ENCODE peak calls at places on chromosomes 1 and 21, in four cellular contexts. One of them, this sample, is unnamed.

GRCh38 chr1:181767001-181767708 is 283.8 kb downstream of the CACNA1E start:
- DNase-seq in RWPE1: no peak
- DNase-seq in cardiac muscle cell: no peak
- DNase-seq in tibial artery: no peak
- DNase-seq in this sample: no peak

GRCh38 chr1:65265296-65266271 is 43.8 kb upstream of the DNAJC6 start:
- DNase-seq in RWPE1: peak
- DNase-seq in cardiac muscle cell: peak
- DNase-seq in tibial artery: peak
- DNase-seq in this sample: no peak

GRCh38 chr21:29546071-29546470 is 247.3 kb downstream of the BACH1 start:
- DNase-seq in RWPE1: no peak
- DNase-seq in cardiac muscle cell: peak
- DNase-seq in tibial artery: no peak
- DNase-seq in this sample: no peak

GRCh38 chr1:41784516-41785279 is 134.0 kb downstream of the HIVEP3 start:
- DNase-seq in RWPE1: no peak
- DNase-seq in cardiac muscle cell: no peak
- DNase-seq in tibial artery: no peak
- DNase-seq in this sample: no peak

GRCh38 chr1:230422221-230422981 is 3.7 kb downstream of the PGBD5 start:
- DNase-seq in RWPE1: no peak
- DNase-seq in cardiac muscle cell: no peak
- DNase-seq in tibial artery: no peak
- DNase-seq in this sample: no peak

GRCh38 chr1:110309139-110309538 is 30.0 kb upstream of the RBM15 start:
- DNase-seq in RWPE1: no peak
- DNase-seq in cardiac muscle cell: peak
- DNase-seq in tibial artery: no peak
- DNase-seq in this sample: no peak

GRCh38 chr21:20301395-20301794 is 696.8 kb upstream of the NCAM2 start:
- DNase-seq in RWPE1: no peak
- DNase-seq in cardiac muscle cell: no peak
- DNase-seq in tibial artery: no peak
- DNase-seq in this sample: no peak

GRCh38 chr1:39130297-39130696 is 74.2 kb upstream of the MACF1 start:
- DNase-seq in RWPE1: no peak
- DNase-seq in cardiac muscle cell: peak
- DNase-seq in tibial artery: no peak
- DNase-seq in this sample: no peak

GRCh38 chr21:42317826-42318746 is 2.9 kb upstream of the TFF3 start:
- DNase-seq in RWPE1: no peak
- DNase-seq in cardiac muscle cell: no peak
- DNase-seq in tibial artery: no peak
- DNase-seq in this sample: peak

GRCh38 chr1:21639594-21640041 is 29.5 kb downstream of the RAP1GAP start:
- DNase-seq in RWPE1: no peak
- DNase-seq in cardiac muscle cell: no peak
- DNase-seq in tibial artery: no peak
- DNase-seq in this sample: no peak

GRCh38 chr1:171140466-171140865 is 44.6 kb upstream of the FMO2 start:
- DNase-seq in RWPE1: no peak
- DNase-seq in cardiac muscle cell: peak
- DNase-seq in tibial artery: no peak
- DNase-seq in this sample: no peak

GRCh38 chr1:44035726-44036408 is 4.6 kb upstream of the SLC6A9 start:
- DNase-seq in RWPE1: no peak
- DNase-seq in cardiac muscle cell: peak
- DNase-seq in tibial artery: peak
- DNase-seq in this sample: no peak

GRCh38 chr1:30785714-30786113 is 28.1 kb upstream of the LAPTM5 start:
- DNase-seq in RWPE1: no peak
- DNase-seq in cardiac muscle cell: no peak
- DNase-seq in tibial artery: no peak
- DNase-seq in this sample: no peak

GRCh38 chr1:30743584-30744059 is 14.0 kb downstream of the LAPTM5 start:
- DNase-seq in RWPE1: peak
- DNase-seq in cardiac muscle cell: no peak
- DNase-seq in tibial artery: no peak
- DNase-seq in this sample: no peak

GRCh38 chr1:91929246-91929645 is 20.0 kb upstream of the BRDT start:
- DNase-seq in RWPE1: no peak
- DNase-seq in cardiac muscle cell: peak
- DNase-seq in tibial artery: no peak
- DNase-seq in this sample: no peak

GRCh38 chr1:204398197-204399125 is 13.2 kb downstream of the PPP1R15B start:
- DNase-seq in RWPE1: peak
- DNase-seq in cardiac muscle cell: peak
- DNase-seq in tibial artery: no peak
- DNase-seq in this sample: no peak

GRCh38 chr1:234408757-234409156 is 35.5 kb downstream of the COA6 start:
- DNase-seq in RWPE1: no peak
- DNase-seq in cardiac muscle cell: no peak
- DNase-seq in tibial artery: no peak
- DNase-seq in this sample: no peak

GRCh38 chr1:46767649-46768282 is 31.1 kb upstream of the CYP4B1 start:
- DNase-seq in RWPE1: no peak
- DNase-seq in cardiac muscle cell: no peak
- DNase-seq in tibial artery: no peak
- DNase-seq in this sample: no peak

GRCh38 chr21:34640858-34641257 is 25.9 kb upstream of the RCAN1 start:
- DNase-seq in RWPE1: peak
- DNase-seq in cardiac muscle cell: peak
- DNase-seq in tibial artery: no peak
- DNase-seq in this sample: no peak

GRCh38 chr1:213641312-213641711 is 346.5 kb upstream of the PROX1 start:
- DNase-seq in RWPE1: no peak
- DNase-seq in cardiac muscle cell: no peak
- DNase-seq in tibial artery: no peak
- DNase-seq in this sample: no peak

GRCh38 chr1:35530168-35530567 is 27.0 kb downstream of the KIAA0319L start:
- DNase-seq in RWPE1: no peak
- DNase-seq in cardiac muscle cell: no peak
- DNase-seq in tibial artery: no peak
- DNase-seq in this sample: no peak

GRCh38 chr1:172380441-172381244 is 39.8 kb upstream of the C1orf105 start:
- DNase-seq in RWPE1: no peak
- DNase-seq in cardiac muscle cell: peak
- DNase-seq in tibial artery: no peak
- DNase-seq in this sample: no peak

GRCh38 chr1:182527680-182528079 is 61.4 kb downstream of the RNASEL start:
- DNase-seq in RWPE1: no peak
- DNase-seq in cardiac muscle cell: no peak
- DNase-seq in tibial artery: no peak
- DNase-seq in this sample: no peak

GRCh38 chr1:54051936-54052469 is 1.0 kb downstream of the TMEM59 start:
- DNase-seq in RWPE1: peak
- DNase-seq in cardiac muscle cell: peak
- DNase-seq in tibial artery: no peak
- DNase-seq in this sample: no peak

GRCh38 chr21:45013271-45013841 is 61.0 kb upstream of the ADARB1 start:
- DNase-seq in RWPE1: no peak
- DNase-seq in cardiac muscle cell: no peak
- DNase-seq in tibial artery: peak
- DNase-seq in this sample: peak

GRCh38 chr21:44653656-44654575 is 543 bp downstream of the KRTAP12-4 start:
- DNase-seq in RWPE1: no peak
- DNase-seq in cardiac muscle cell: no peak
- DNase-seq in tibial artery: no peak
- DNase-seq in this sample: no peak

GRCh38 chr1:116821763-116822162 is 67.5 kb downstream of the CD2 start:
- DNase-seq in RWPE1: no peak
- DNase-seq in cardiac muscle cell: no peak
- DNase-seq in tibial artery: no peak
- DNase-seq in this sample: no peak

GRCh38 chr1:116820362-116820761 is 66.1 kb downstream of the CD2 start:
- DNase-seq in RWPE1: peak
- DNase-seq in cardiac muscle cell: peak
- DNase-seq in tibial artery: no peak
- DNase-seq in this sample: no peak

GRCh38 chr1:116819081-116819480 is 64.9 kb downstream of the CD2 start:
- DNase-seq in RWPE1: no peak
- DNase-seq in cardiac muscle cell: no peak
- DNase-seq in tibial artery: no peak
- DNase-seq in this sample: no peak

GRCh38 chr1:116814935-116815334 is 60.7 kb downstream of the CD2 start:
- DNase-seq in RWPE1: no peak
- DNase-seq in cardiac muscle cell: no peak
- DNase-seq in tibial artery: no peak
- DNase-seq in this sample: no peak

GRCh38 chr1:116817582-116818064 is 63.4 kb downstream of the CD2 start:
- DNase-seq in RWPE1: peak
- DNase-seq in cardiac muscle cell: peak
- DNase-seq in tibial artery: no peak
- DNase-seq in this sample: no peak
- TF ChIP-seq CTCF in RWPE1: peak
- TF ChIP-seq CTCF in cardiac muscle cell: peak
- TF ChIP-seq CTCF in tibial artery: no peak
- TF ChIP-seq CTCF in this sample: peak

DNA sequence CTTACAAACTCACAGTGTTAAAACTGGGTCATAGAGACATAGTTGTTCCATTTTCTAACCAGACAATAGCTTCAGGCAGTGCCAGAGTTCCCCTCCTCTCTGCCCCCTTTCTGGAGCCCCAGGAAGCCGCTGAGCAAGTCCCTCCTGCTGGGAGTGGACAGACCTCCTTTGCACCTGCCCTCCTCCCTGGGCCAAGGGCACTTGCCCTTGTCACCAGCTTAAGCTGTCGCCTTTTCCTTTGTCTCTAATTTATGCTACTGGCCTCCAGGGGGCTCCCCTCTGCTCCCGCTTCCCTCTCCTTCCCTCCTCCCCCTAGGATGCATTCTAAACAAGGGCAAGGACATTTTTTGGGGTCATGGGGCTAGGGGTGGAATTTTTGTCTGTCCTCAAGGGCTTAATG is 182.4 kb downstream of the MIS18A start:
- DNase-seq in RWPE1: no peak
- DNase-seq in cardiac muscle cell: peak
- DNase-seq in tibial artery: no peak
- DNase-seq in this sample: no peak
- TF ChIP-seq CTCF in RWPE1: no peak
- TF ChIP-seq CTCF in cardiac muscle cell: peak
- TF ChIP-seq CTCF in tibial artery: no peak
- TF ChIP-seq CTCF in this sample: no peak

DNA sequence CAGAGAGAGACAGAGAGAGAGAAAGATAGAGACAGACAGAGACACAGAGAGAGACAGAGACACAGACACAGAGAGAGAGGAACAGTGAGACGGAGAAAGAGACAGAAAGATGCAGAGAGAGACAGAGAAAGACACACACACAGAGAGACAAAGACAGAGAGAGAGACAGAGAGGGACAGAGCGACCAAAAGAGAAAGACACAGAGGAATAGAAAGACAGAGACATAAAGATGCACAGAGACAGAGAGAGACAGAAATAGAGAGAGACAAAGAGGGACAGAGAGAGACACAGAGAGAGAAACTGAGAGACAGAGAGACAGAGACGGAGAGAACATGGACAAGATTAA is 16.5 kb downstream of the WNT3A start:
- DNase-seq in RWPE1: no peak
- DNase-seq in cardiac muscle cell: no peak
- DNase-seq in tibial artery: no peak
- DNase-seq in this sample: no peak
- TF ChIP-seq CTCF in RWPE1: no peak
- TF ChIP-seq CTCF in cardiac muscle cell: no peak
- TF ChIP-seq CTCF in tibial artery: no peak
- TF ChIP-seq CTCF in this sample: no peak

DNA sequence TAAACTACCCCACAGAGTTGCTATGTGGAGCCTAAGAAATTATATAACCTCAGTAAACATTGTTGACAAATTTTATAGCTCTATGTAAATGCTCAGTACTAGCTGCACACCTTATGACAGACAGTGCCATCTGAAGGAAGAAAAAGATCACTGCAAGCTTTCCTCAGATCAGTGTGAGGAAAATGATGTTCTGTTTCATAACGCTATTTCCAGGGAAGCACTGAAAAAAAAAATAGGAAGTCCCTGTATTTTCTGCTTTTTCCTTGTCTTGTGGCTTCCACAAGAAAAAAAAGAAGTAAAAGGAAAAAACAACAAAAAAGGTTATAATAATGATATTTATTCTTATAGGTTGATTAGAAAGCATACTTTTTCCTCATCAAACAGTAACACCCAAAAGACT is 23.2 kb downstream of the LYST start:
- DNase-seq in RWPE1: peak
- DNase-seq in cardiac muscle cell: peak
- DNase-seq in tibial artery: no peak
- DNase-seq in this sample: no peak
- TF ChIP-seq CTCF in RWPE1: peak
- TF ChIP-seq CTCF in cardiac muscle cell: peak
- TF ChIP-seq CTCF in tibial artery: peak
- TF ChIP-seq CTCF in this sample: peak

DNA sequence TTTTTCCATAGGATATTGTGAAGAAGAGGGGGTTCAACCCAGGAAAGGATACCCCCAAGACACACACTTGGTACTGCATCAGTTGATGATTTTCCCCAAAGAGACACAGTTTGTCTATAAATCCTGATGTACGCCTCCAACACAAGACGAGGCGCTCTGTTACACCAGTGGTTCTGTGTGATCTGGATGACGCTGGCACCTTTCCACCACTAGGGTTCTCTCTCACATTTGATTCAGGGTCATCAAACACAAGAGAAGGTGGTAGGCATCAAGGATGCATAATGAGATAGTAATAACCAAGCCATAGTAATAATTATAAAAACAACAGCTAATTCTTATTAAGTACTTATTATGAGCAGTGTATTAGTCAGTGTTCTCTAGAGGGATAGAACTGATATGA is 508.8 kb upstream of the ZP4 start:
- DNase-seq in RWPE1: no peak
- DNase-seq in cardiac muscle cell: no peak
- DNase-seq in tibial artery: no peak
- DNase-seq in this sample: no peak
- TF ChIP-seq CTCF in RWPE1: no peak
- TF ChIP-seq CTCF in cardiac muscle cell: no peak
- TF ChIP-seq CTCF in tibial artery: no peak
- TF ChIP-seq CTCF in this sample: no peak

GRCh38 chr1:6624712-6625578 is at the start of gene THAP3:
- DNase-seq in RWPE1: peak
- DNase-seq in cardiac muscle cell: peak
- DNase-seq in tibial artery: peak
- DNase-seq in this sample: peak
- TF ChIP-seq CTCF in RWPE1: no peak
- TF ChIP-seq CTCF in cardiac muscle cell: no peak
- TF ChIP-seq CTCF in tibial artery: no peak
- TF ChIP-seq CTCF in this sample: peak

GRCh38 chr1:159799446-159799985 is 2.6 kb upstream of the FCRL6 start:
- DNase-seq in RWPE1: no peak
- DNase-seq in cardiac muscle cell: no peak
- DNase-seq in tibial artery: no peak
- DNase-seq in this sample: no peak

GRCh38 chr1:159804924-159805323 is 2.8 kb downstream of the FCRL6 start:
- DNase-seq in RWPE1: peak
- DNase-seq in cardiac muscle cell: no peak
- DNase-seq in tibial artery: no peak
- DNase-seq in this sample: no peak

GRCh38 chr1:159800177-159800935 is 1.8 kb upstream of the FCRL6 start:
- DNase-seq in RWPE1: no peak
- DNase-seq in cardiac muscle cell: no peak
- DNase-seq in tibial artery: no peak
- DNase-seq in this sample: no peak

GRCh38 chr1:159802060-159802459 is at the start of gene FCRL6:
- DNase-seq in RWPE1: no peak
- DNase-seq in cardiac muscle cell: no peak
- DNase-seq in tibial artery: no peak
- DNase-seq in this sample: no peak

GRCh38 chr1:159803946-159804695 is 2.0 kb downstream of the FCRL6 start:
- DNase-seq in RWPE1: no peak
- DNase-seq in cardiac muscle cell: no peak
- DNase-seq in tibial artery: no peak
- DNase-seq in this sample: no peak
- TF ChIP-seq CTCF in RWPE1: no peak
- TF ChIP-seq CTCF in cardiac muscle cell: no peak
- TF ChIP-seq CTCF in tibial artery: no peak
- TF ChIP-seq CTCF in this sample: no peak